ENCODE peak calls at places on chromosomes 5 and 9, in seven cellular contexts. A, T, S, G, K, E and Z are unnamed samples.

GRCh38 chr9:86239053-86239770 is 20.2 kb downstream of the C9orf153 start:
- DNase-seq in A (no peak), T (no peak), S (no peak), G (no peak), K (no peak), E (no peak), Z (peak; percentile 16)

GRCh38 chr9:79184821-79185220 is 386.9 kb upstream of the TLE4 start:
- DNase-seq in A (no peak), T (no peak), S (no peak), G (no peak), K (no peak), E (peak; percentile 18), Z (peak; percentile 3)

GRCh38 chr5:14996997-14997396 is 125.4 kb upstream of the ANKH start:
- DNase-seq in A (no peak), T (no peak), S (no peak), G (no peak), K (no peak), E (no peak), Z (no peak)

GRCh38 chr5:143717400-143717799 is 94.6 kb upstream of the HMHB1 start:
- DNase-seq in A (no peak), T (no peak), S (no peak), G (no peak), K (no peak), E (peak; percentile 80), Z (peak; percentile 84)

GRCh38 chr5:71663570-71663969 is 55.5 kb upstream of the CARTPT start:
- DNase-seq in A (no peak), T (no peak), S (no peak), G (no peak), K (no peak), E (no peak), Z (peak; percentile 3)

GRCh38 chr5:68659876-68660275 is 433.9 kb upstream of the SLC30A5 start:
- DNase-seq in A (no peak), T (no peak), S (no peak), G (no peak), K (no peak), E (no peak), Z (peak; percentile 10)

GRCh38 chr9:120893917-120894316 is 16.9 kb upstream of the PHF19 start:
- DNase-seq in A (no peak), T (no peak), S (no peak), G (no peak), K (no peak), E (no peak), Z (no peak)

GRCh38 chr9:114007991-114008666 is 70.0 kb downstream of the AMBP start:
- DNase-seq in A (no peak), T (no peak), S (no peak), G (peak; percentile 17), K (peak; percentile 7), E (no peak), Z (no peak)

GRCh38 chr5:93926831-93927600 is 185.6 kb upstream of the POU5F2 start:
- DNase-seq in A (peak; percentile 19), T (no peak), S (no peak), G (no peak), K (no peak), E (no peak), Z (peak; percentile 81)

GRCh38 chr5:167587768-167588167 is 703.7 kb upstream of the WWC1 start:
- DNase-seq in A (peak; percentile 38), T (no peak), S (no peak), G (no peak), K (no peak), E (no peak), Z (peak; percentile 36)

GRCh38 chr5:56456002-56456401 is 222.9 kb upstream of the ANKRD55 start:
- DNase-seq in A (no peak), T (no peak), S (no peak), G (no peak), K (no peak), E (no peak), Z (no peak)

GRCh38 chr5:168001311-168001710 is 290.1 kb upstream of the WWC1 start:
- DNase-seq in A (no peak), T (no peak), S (no peak), G (no peak), K (no peak), E (no peak), Z (no peak)

GRCh38 chr5:80961376-80962281 is 1.5 kb downstream of the RASGRF2 start:
- DNase-seq in A (peak; percentile 10), T (no peak), S (no peak), G (no peak), K (no peak), E (no peak), Z (no peak)

GRCh38 chr5:118434522-118434921 is 553.8 kb downstream of the DTWD2 start:
- DNase-seq in A (no peak), T (no peak), S (no peak), G (no peak), K (no peak), E (no peak), Z (no peak)

GRCh38 chr9:127928232-127929043 is 2.1 kb downstream of the PIP5KL1 start:
- DNase-seq in A (no peak), T (no peak), S (no peak), G (no peak), K (no peak), E (no peak), Z (no peak)

GRCh38 chr9:127931092-127931881 is 710 bp upstream of the PIP5KL1 start:
- DNase-seq in A (no peak), T (no peak), S (no peak), G (no peak), K (no peak), E (no peak), Z (peak; percentile 86)

GRCh38 chr9:127929044-127929979 is 1.3 kb downstream of the PIP5KL1 start:
- DNase-seq in A (no peak), T (no peak), S (no peak), G (no peak), K (no peak), E (no peak), Z (no peak)

GRCh38 chr9:127927457-127928231 is 2.9 kb downstream of the PIP5KL1 start:
- DNase-seq in A (peak; percentile 57), T (peak; percentile 82), S (no peak), G (peak; percentile 82), K (no peak), E (no peak), Z (no peak)

DNA sequence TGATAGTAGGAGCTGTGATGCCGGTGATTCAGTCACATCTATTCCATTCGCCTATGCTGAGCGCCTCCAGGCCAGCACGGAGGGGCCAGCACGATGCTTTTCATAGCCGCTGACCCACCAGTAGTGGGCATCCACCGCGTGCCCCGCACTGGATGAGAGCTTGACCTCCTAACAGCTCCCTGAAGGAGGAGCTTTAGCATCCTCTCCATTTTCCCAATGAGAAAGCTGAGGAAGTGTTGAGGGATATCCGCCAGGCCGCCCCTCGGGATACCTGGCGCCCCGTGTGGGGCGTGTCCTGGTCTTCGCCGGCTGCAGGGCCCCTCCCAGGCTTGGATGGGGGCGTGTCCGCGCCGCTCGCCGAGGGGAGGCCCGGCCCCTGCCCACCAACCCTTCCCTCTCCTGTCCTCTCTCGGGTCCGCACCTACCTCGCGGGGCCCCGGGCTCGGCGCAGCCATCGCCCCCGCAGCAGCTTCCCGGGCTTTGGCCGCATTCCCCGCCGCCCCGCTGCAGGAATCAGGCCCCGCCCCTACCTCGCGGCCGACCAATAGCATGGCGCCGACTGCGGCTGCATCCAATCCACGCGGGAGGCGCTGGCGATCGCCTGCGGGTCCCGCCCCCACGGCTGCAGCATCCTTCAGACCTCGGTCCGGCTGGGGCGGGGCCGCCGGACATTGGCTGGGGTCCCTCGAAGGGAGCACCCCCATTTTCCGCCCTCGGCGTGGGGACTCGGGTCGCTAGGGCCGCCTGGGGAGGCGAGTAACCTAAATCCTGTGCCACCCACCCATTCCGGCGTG is at the start of gene PIP5KL1:
- DNase-seq in A (peak; percentile 95), T (peak; percentile 84), S (no peak), G (peak; percentile 86), K (peak; percentile 86), E (no peak), Z (peak; percentile 80)
- TF ChIP-seq CTCF in A (no peak), T (no peak), S (peak; percentile 37), G (no peak), K (no peak), E (peak; percentile 26), Z (peak; percentile 13)

GRCh38 chr9:1869843-1870242 is 145.3 kb upstream of the SMARCA2 start:
- DNase-seq in A (peak; percentile 39), T (no peak), S (no peak), G (no peak), K (no peak), E (no peak), Z (peak; percentile 12)
- TF ChIP-seq CTCF in A (peak; percentile 46), T (peak; percentile 9), S (peak; percentile 43), G (no peak), K (no peak), E (peak; percentile 32), Z (peak; percentile 36)

GRCh38 chr9:131503626-131504465 is 1.1 kb downstream of the POMT1 start:
- DNase-seq in A (peak; percentile 21), T (no peak), S (no peak), G (no peak), K (no peak), E (no peak), Z (peak; percentile 40)
- TF ChIP-seq CTCF in A (no peak), T (no peak), S (no peak), G (no peak), K (no peak), E (peak; percentile 3), Z (no peak)

DNA sequence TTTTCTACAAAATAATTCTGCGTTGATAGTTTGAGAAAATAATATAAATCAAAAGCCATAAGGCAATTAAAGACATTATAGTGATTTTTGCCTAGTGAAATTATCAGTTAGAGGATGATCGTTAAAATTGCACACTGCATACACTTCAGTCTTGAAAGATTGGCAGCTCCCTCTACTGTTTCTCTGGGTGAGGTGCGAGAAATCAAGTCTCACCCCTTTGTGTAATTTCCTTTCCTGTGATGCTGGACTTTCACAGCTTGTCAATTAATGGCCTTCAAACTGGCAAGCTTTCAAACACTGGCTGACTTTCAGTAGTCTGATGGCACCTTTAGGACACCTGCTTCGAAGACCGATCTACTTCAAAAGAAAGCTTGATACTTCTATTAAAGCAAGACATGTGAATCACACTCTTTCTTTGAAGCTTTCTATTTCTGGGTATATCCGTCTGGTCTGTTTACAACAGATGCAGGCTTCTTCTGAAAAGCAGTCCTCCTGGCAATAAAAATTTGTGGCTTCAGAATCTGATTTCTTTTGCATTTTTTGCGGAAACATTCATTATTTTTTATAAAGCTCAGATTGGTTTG is 706.8 kb upstream of the PTPRD start:
- DNase-seq in A (peak; percentile 9), T (no peak), S (no peak), G (no peak), K (no peak), E (no peak), Z (peak; percentile 16)
- TF ChIP-seq CTCF in A (peak; percentile 58), T (no peak), S (no peak), G (peak; percentile 30), K (no peak), E (no peak), Z (peak; percentile 37)

GRCh38 chr9:96398582-96399334 is 15.2 kb upstream of the SLC35D2 start:
- DNase-seq in A (no peak), T (no peak), S (no peak), G (peak; percentile 21), K (no peak), E (no peak), Z (no peak)
- TF ChIP-seq CTCF in A (no peak), T (no peak), S (no peak), G (no peak), K (no peak), E (no peak), Z (no peak)

DNA sequence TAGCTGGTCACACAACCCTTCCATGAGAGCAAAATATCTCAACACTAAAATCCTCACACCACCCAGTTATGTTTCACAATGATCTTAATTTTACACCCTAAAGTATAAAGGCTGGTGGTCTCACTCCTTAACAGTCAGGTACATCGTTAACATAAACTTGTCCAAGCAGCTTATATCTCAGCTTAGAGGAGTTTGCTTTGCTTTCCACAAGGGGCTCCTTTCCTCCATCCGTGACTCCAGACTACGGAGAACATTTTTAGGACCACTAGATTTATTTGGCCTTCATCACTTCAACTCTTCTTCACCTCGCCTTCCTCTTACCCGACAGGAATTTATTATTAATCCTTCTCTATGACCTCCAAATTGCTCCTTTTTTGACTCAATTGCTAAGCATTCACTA is 1014.1 kb upstream of the NUDT12 start:
- DNase-seq in A (no peak), T (no peak), S (no peak), G (no peak), K (no peak), E (no peak), Z (no peak)
- TF ChIP-seq CTCF in A (no peak), T (no peak), S (no peak), G (no peak), K (no peak), E (no peak), Z (no peak)